ENCODE peak calls at places on chromosomes 13 and 19, in six cellular contexts. P is left ventricle myocardium inferior, C is heart right ventricle, H is right lobe of liver, Y is MCF 10A, Q is heart left ventricle. O is an unnamed sample.

GRCh38 chr19:46015080-46015960 is 7.5 kb downstream of the PGLYRP1 start:
- DNase-seq in P (peak), C (peak), H (peak), Y (peak), Q (peak), O (peak)

GRCh38 chr19:43618921-43619261 is 538 bp downstream of the ZNF428 start:
- DNase-seq in P (no peak), C (no peak), H (peak), Y (no peak), Q (peak), O (no peak)

GRCh38 chr19:42198676-42199439 is 18.6 kb downstream of the DEDD2 start:
- DNase-seq in P (no peak), C (no peak), H (no peak), Y (no peak), Q (no peak), O (no peak)

GRCh38 chr13:39820606-39821005 is 165.1 kb downstream of the COG6 start:
- DNase-seq in P (no peak), C (no peak), H (no peak), Y (no peak), Q (no peak), O (no peak)

GRCh38 chr13:89027694-89028306 is 1356.6 kb downstream of the SLITRK5 start:
- DNase-seq in P (no peak), C (no peak), H (no peak), Y (no peak), Q (no peak), O (no peak)

GRCh38 chr13:35744566-35745203 is 268.2 kb upstream of the MAB21L1 start:
- DNase-seq in P (no peak), C (no peak), H (no peak), Y (no peak), Q (no peak), O (no peak)

GRCh38 chr13:75635101-75635620 is 969 bp upstream of the LMO7 start:
- DNase-seq in P (no peak), C (no peak), H (peak), Y (no peak), Q (no peak), O (no peak)

GRCh38 chr19:5621945-5622464 is 571 bp downstream of the SAFB2 start:
- DNase-seq in P (no peak), C (peak), H (peak), Y (peak), Q (no peak), O (no peak)

GRCh38 chr19:55197531-55197930 is 11.8 kb downstream of the PTPRH start:
- DNase-seq in P (no peak), C (no peak), H (no peak), Y (no peak), Q (no peak), O (no peak)

GRCh38 chr13:28349901-28350654 is 144.8 kb downstream of the FLT1 start:
- DNase-seq in P (no peak), C (no peak), H (no peak), Y (no peak), Q (peak), O (no peak)

GRCh38 chr19:1468274-1469199 is 10.5 kb downstream of the C19orf25 start:
- DNase-seq in P (no peak), C (peak), H (peak), Y (peak), Q (no peak), O (peak)

GRCh38 chr13:43986395-43986794 is 106.7 kb downstream of the LACC1 start:
- DNase-seq in P (no peak), C (no peak), H (no peak), Y (no peak), Q (peak), O (no peak)

GRCh38 chr19:48726573-48726972 is 7.0 kb upstream of the MAMSTR start:
- DNase-seq in P (no peak), C (no peak), H (no peak), Y (no peak), Q (no peak), O (no peak)

GRCh38 chr13:47603365-47603764 is 397.7 kb downstream of the SUCLA2 start:
- DNase-seq in P (no peak), C (no peak), H (no peak), Y (no peak), Q (no peak), O (no peak)

GRCh38 chr13:36533806-36534205 is 101.5 kb downstream of the CCNA1 start:
- DNase-seq in P (no peak), C (no peak), H (no peak), Y (peak), Q (no peak), O (no peak)

GRCh38 chr13:104571890-104572229 is 1505.6 kb upstream of the SLC10A2 start:
- DNase-seq in P (no peak), C (no peak), H (no peak), Y (no peak), Q (no peak), O (no peak)
- TF ChIP-seq CTCF in P (no peak), C (no peak), H (no peak), Y (no peak), Q (no peak), O (no peak)

GRCh38 chr13:50805805-50806204 is 37.7 kb downstream of the DLEU7 start:
- DNase-seq in P (no peak), C (no peak), H (no peak), Y (peak), Q (no peak), O (peak)
- TF ChIP-seq CTCF in P (peak), C (no peak), H (no peak), Y (peak), Q (peak), O (peak)

GRCh38 chr19:4453232-4454179 is 4.1 kb downstream of the UBXN6 start:
- DNase-seq in P (no peak), C (no peak), H (no peak), Y (no peak), Q (no peak), O (no peak)

GRCh38 chr19:4454621-4454951 is 3.0 kb downstream of the UBXN6 start:
- DNase-seq in P (no peak), C (no peak), H (no peak), Y (no peak), Q (no peak), O (no peak)

GRCh38 chr19:4449826-4450075 is 7.8 kb downstream of the UBXN6 start:
- DNase-seq in P (no peak), C (no peak), H (no peak), Y (no peak), Q (no peak), O (no peak)

GRCh38 chr19:4454952-4455738 is 2.4 kb downstream of the UBXN6 start:
- DNase-seq in P (no peak), C (no peak), H (no peak), Y (peak), Q (no peak), O (peak)

GRCh38 chr19:4452230-4452990 is 5.2 kb downstream of the UBXN6 start:
- DNase-seq in P (no peak), C (no peak), H (no peak), Y (no peak), Q (no peak), O (no peak)
- TF ChIP-seq CTCF in P (no peak), C (no peak), H (no peak), Y (no peak), Q (no peak), O (no peak)

GRCh38 chr13:19597523-19597922 is 35.9 kb upstream of the MPHOSPH8 start:
- DNase-seq in P (no peak), C (no peak), H (no peak), Y (peak), Q (no peak), O (peak)

GRCh38 chr13:19606152-19606551 is 27.3 kb upstream of the MPHOSPH8 start:
- DNase-seq in P (no peak), C (no peak), H (no peak), Y (peak), Q (no peak), O (peak)

GRCh38 chr13:19604306-19604705 is 29.2 kb upstream of the MPHOSPH8 start:
- DNase-seq in P (no peak), C (no peak), H (no peak), Y (no peak), Q (no peak), O (no peak)

GRCh38 chr13:19605161-19605955 is 28.1 kb upstream of the MPHOSPH8 start:
- DNase-seq in P (no peak), C (no peak), H (no peak), Y (peak), Q (no peak), O (peak)

DNA sequence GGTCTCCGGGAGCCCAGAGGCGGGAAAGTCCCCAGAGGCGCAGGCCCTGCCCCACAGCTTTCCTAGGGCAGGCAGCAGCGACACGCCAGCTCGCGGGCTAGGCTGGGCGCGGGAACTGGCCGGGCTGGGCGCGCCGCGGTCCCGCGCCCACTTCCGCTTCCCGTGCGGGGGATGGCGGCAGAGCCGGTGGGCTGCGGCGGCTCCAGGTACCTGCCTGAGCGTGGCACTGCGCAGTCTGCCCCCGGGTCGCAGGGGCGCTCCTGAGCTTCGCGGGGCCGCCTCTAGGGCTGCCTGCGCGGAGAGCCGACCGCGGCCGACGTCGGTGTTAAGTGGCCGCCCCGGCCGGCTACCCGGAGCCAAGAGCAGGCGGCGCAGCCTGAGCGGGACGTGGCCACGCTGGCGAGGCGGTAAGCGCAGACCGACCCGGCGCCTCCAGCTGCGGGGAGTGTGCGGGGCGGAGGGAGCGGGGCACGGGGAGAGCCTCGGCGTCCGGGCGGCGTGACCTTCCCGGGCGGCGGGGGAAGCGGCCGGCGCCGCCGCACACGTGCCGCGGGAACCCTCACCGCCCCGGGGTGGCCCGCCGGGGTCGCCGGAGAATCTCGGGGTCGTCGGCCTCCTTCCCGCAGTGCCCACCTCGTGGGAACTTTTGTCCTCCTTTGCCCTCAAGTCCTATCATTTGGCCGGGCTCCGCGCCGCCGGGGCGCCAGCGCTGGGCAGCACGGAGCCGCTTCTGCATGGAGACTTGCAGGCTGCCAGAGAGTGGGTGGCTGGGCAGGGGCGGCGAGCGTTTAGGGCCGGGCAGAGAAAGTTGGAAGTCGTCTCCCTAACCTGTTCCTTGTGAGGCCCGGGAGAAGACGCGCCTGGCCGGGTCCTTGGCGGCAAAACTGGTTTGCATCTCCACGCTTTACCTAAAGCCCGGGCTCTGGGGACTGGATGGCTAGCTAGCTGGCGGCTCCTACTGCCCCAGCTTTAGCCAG is 31.4 kb upstream of the MPHOSPH8 start:
- DNase-seq in P (peak), C (peak), H (peak), Y (peak), Q (peak), O (peak)
- TF ChIP-seq CTCF in P (peak), C (no peak), H (peak), Y (no peak), Q (peak), O (peak)

GRCh38 chr19:50258918-50259372 is 55.5 kb downstream of the MYH14 start:
- DNase-seq in P (no peak), C (peak), H (no peak), Y (no peak), Q (no peak), O (no peak)
- TF ChIP-seq CTCF in P (peak), C (peak), H (peak), Y (peak), Q (peak), O (no peak)

GRCh38 chr13:105030851-105031250 is 1504.6 kb downstream of the EFNB2 start:
- DNase-seq in P (no peak), C (no peak), H (no peak), Y (no peak), Q (no peak), O (no peak)
- TF ChIP-seq CTCF in P (no peak), C (no peak), H (no peak), Y (no peak), Q (no peak), O (no peak)

GRCh38 chr13:30165071-30165470 is 142.3 kb downstream of the KATNAL1 start:
- DNase-seq in P (no peak), C (no peak), H (no peak), Y (no peak), Q (no peak), O (no peak)

GRCh38 chr13:30169442-30169841 is 137.9 kb downstream of the KATNAL1 start:
- DNase-seq in P (no peak), C (no peak), H (no peak), Y (no peak), Q (no peak), O (no peak)

GRCh38 chr13:30164141-30164540 is 143.2 kb downstream of the KATNAL1 start:
- DNase-seq in P (no peak), C (no peak), H (no peak), Y (no peak), Q (no peak), O (no peak)

GRCh38 chr13:30170569-30170968 is 136.8 kb downstream of the KATNAL1 start:
- DNase-seq in P (no peak), C (no peak), H (no peak), Y (no peak), Q (no peak), O (no peak)

GRCh38 chr13:30165791-30166190 is 141.6 kb downstream of the KATNAL1 start:
- DNase-seq in P (no peak), C (no peak), H (no peak), Y (no peak), Q (no peak), O (peak)
- TF ChIP-seq CTCF in P (no peak), C (no peak), H (no peak), Y (no peak), Q (peak), O (no peak)

GRCh38 chr19:51256053-51256682 is 5.3 kb downstream of the SIGLECL1 start:
- DNase-seq in P (no peak), C (no peak), H (no peak), Y (no peak), Q (no peak), O (no peak)

GRCh38 chr19:51258165-51258564 is 7.3 kb downstream of the SIGLECL1 start:
- DNase-seq in P (no peak), C (no peak), H (no peak), Y (no peak), Q (no peak), O (no peak)

GRCh38 chr19:51258761-51259160 is 7.9 kb downstream of the SIGLECL1 start:
- DNase-seq in P (no peak), C (no peak), H (no peak), Y (no peak), Q (no peak), O (no peak)

GRCh38 chr19:51257471-51257870 is 6.6 kb downstream of the SIGLECL1 start:
- DNase-seq in P (no peak), C (no peak), H (no peak), Y (no peak), Q (no peak), O (no peak)

GRCh38 chr19:51259348-51260245 is 8.7 kb downstream of the SIGLECL1 start:
- DNase-seq in P (peak), C (no peak), H (no peak), Y (peak), Q (no peak), O (peak)
- TF ChIP-seq CTCF in P (peak), C (no peak), H (peak), Y (peak), Q (peak), O (peak)

O was measured in AG10803.